ENCODE peak calls at places on chromosomes 2 and 18, in nine cellular contexts. W is AG04450, O is BE2C, N is upper lobe of left lung, I is GM06990, B is psoas muscle, V is transverse colon, E is A549, P is right lobe of liver. L is an unnamed sample.
A peak's percentile ranks its signal among the peaks of the same experiment; 100 is the strongest.

GRCh38 chr2:119536707-119537106 is 7.5 kb upstream of the CFAP221 start:
- DNase-seq in W (no peak), O (no peak), N (no peak), I (no peak), B (no peak), V (no peak), E (no peak), P (no peak), L (no peak)

GRCh38 chr2:127191331-127192219 is 28.5 kb downstream of the CYP27C1 start:
- DNase-seq in W (no peak), O (no peak), N (no peak), I (no peak), B (no peak), V (no peak), E (no peak), P (no peak), L (no peak)

GRCh38 chr2:175312137-175312536 is 130.6 kb upstream of the ATP5MC3 start:
- DNase-seq in W (no peak), O (no peak), N (no peak), I (no peak), B (no peak), V (no peak), E (no peak), P (no peak), L (no peak)

GRCh38 chr2:20391951-20392699 is 41.5 kb upstream of the PUM2 start:
- DNase-seq in W (no peak), O (no peak), N (no peak), I (no peak), B (no peak), V (peak; percentile 33), E (peak; percentile 44), P (peak; percentile 32), L (peak; percentile 68)

GRCh38 chr2:227402959-227403358 is 15.2 kb upstream of the SCYGR1 start:
- DNase-seq in W (no peak), O (no peak), N (no peak), I (no peak), B (no peak), V (no peak), E (peak; percentile 78), P (no peak), L (no peak)

GRCh38 chr18:31102941-31103340 is 720 bp upstream of the DSC2 start:
- DNase-seq in W (no peak), O (no peak), N (no peak), I (no peak), B (no peak), V (no peak), E (no peak), P (no peak), L (no peak)

GRCh38 chr18:49560277-49561126 is 1.4 kb upstream of the LIPG start:
- DNase-seq in W (no peak), O (no peak), N (peak; percentile 79), I (no peak), B (peak; percentile 53), V (peak; percentile 56), E (no peak), P (peak; percentile 44), L (no peak)

GRCh38 chr2:62307469-62308389 is 111.8 kb downstream of the B3GNT2 start:
- DNase-seq in W (no peak), O (no peak), N (no peak), I (no peak), B (no peak), V (peak; percentile 70), E (no peak), P (no peak), L (no peak)

GRCh38 chr18:11251229-11251890 is 102.0 kb upstream of the PIEZO2 start:
- DNase-seq in W (no peak), O (no peak), N (no peak), I (no peak), B (peak; percentile 56), V (no peak), E (no peak), P (no peak), L (no peak)

GRCh38 chr2:24785704-24786321 is 7.4 kb downstream of the PTRHD1 start:
- DNase-seq in W (no peak), O (no peak), N (no peak), I (peak; percentile 18), B (no peak), V (no peak), E (no peak), P (no peak), L (no peak)

GRCh38 chr2:64260817-64261216 is 116.6 kb upstream of the PELI1 start:
- DNase-seq in W (no peak), O (no peak), N (no peak), I (peak; percentile 58), B (no peak), V (peak; percentile 71), E (no peak), P (peak; percentile 65), L (no peak)
- H3K4me3 ChIP-seq in W (no peak overlapping the region), O (no peak overlapping the region), N (no peak overlapping the region), I (no peak overlapping the region), B (no peak overlapping the region), V (no peak overlapping the region), E (no peak overlapping the region), P (no peak overlapping the region), L (no peak overlapping the region)

GRCh38 chr2:144099340-144099739 is 420.6 kb downstream of the ZEB2 start:
- DNase-seq in W (no peak), O (no peak), N (no peak), I (no peak), B (no peak), V (no peak), E (no peak), P (no peak), L (no peak)

GRCh38 chr2:144096531-144096930 is 423.4 kb downstream of the ZEB2 start:
- DNase-seq in W (peak; percentile 52), O (no peak), N (no peak), I (no peak), B (no peak), V (no peak), E (no peak), P (no peak), L (no peak)

GRCh38 chr2:144097440-144098225 is 422.3 kb downstream of the ZEB2 start:
- DNase-seq in W (no peak), O (no peak), N (no peak), I (no peak), B (no peak), V (no peak), E (no peak), P (no peak), L (no peak)

GRCh38 chr2:144091622-144092021 is 428.3 kb downstream of the ZEB2 start:
- DNase-seq in W (no peak), O (no peak), N (no peak), I (no peak), B (no peak), V (no peak), E (no peak), P (no peak), L (no peak)

DNA sequence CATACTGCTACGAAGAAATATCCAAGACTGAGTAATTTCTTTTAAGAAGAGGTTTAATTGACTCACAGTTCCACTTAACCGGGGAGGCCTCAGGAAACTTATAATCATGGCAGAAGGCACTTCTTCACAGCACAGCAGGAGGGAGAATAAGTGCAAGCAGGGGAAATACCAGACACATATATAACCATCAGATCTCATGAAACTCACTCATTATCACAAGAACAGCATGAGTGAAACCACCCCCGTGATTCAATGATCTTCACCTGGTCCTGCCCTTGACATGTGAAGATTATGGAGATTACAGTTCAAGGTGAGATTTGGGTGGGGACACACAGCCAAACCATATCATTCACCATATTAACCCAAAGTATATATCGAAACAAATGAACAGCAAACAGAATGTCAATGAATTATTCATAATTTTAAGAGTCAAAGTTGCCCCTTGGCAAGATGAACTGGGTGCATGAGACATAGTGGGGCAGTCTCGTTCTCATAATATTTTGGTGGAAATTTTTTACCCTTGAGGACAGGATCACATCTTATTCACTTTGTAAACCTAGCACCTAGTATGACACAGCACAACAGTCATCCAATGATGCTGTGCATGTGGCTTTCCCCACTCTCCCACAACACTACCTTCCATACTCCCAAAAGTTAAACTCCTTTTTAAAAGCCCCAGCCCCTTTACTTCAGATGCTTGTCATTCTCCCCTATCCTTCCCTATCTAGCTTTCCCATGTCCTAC is 425.3 kb downstream of the ZEB2 start:
- DNase-seq in W (no peak), O (no peak), N (no peak), I (no peak), B (no peak), V (no peak), E (no peak), P (no peak), L (no peak)
- TF ChIP-seq CTCF in W (no peak), O (no peak), N (no peak), I (no peak), B (no peak), V (no peak), E (no peak), P (no peak), L (no peak)

DNA sequence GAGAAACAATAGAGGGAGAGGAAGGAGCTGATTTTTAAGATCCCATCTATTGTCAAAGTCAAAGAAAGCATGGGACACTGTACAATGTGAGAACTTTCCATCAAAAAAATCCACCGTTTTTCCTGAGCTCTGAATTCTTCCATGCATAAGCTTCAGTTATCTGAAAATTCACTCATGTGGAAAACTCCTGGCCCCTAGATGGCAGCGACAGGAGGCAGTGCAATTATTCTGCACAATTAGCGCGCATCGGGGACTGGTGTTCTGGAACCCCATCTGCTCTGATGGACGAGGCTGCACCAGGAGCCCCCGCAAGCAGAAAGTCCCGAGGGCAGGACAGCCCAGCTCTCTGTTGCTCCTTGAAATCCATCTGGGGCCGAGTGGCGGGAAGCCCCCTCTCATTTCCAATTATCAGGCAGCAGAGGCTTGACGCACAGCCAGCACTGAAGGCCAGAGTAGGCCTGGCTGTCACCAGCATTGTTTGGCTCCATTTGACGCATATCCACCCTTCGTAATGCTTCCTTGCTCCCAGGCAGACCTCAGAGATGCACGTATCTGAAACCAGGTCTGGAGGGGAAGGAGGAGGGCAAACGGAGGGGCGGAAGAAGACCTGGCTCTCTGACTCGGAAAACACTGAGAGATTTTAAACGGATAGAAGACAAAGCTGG is 70.0 kb downstream of the TNS1 start:
- DNase-seq in W (no peak), O (peak; percentile 94), N (no peak), I (no peak), B (peak; percentile 59), V (no peak), E (no peak), P (no peak), L (no peak)
- H3K4me3 ChIP-seq in W (no peak overlapping the region), O (peak overlapping the region; percentile 43), N (no peak overlapping the region), I (no peak overlapping the region), B (peak overlapping the region; percentile 39), V (no peak overlapping the region), E (no peak overlapping the region), P (no peak overlapping the region), L (no peak overlapping the region)

DNA sequence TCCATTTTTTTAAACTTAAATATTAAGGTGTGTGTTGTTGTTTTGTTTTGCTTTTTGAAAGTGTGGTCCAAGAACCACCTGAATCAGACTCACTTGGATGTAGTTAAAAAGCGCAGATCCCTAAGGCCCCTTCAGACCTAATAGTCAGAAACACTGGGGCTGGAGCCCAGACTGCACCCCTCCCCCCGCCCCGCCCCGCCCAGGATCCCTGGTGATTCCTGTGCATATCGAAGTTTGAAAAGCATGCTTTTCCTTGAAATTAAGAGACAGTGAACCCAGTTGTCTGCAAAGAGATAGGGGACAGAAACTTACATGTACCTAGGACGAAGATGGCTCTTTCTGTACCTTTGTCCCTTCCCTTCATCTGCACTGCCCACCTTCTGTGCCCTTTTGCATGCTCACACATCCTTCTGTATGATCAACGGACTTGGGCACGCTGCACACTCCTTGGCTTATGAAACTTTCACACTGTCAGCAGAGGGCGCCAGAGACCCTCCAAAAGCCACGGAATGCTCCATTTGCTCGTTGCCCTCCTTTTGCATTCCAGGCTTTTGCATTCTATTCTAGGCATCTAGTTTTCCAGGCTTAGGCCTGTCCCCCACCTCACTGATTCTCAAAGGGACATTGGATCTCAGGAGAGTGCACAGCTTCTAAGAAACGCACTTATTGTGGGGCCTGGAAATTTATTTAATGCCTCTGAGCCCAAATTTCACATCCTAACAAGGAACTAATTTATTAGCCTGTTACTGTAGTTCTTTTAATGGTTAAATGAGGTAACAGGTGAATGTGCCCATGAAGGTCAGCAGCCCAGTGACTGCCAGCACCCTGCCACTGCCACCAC is 32.8 kb upstream of the SLC14A1 start:
- DNase-seq in W (peak; percentile 60), O (peak; percentile 47), N (no peak), I (no peak), B (peak; percentile 78), V (peak; percentile 79), E (peak; percentile 69), P (peak; percentile 69), L (peak; percentile 75)
- TF ChIP-seq CTCF in W (peak; percentile 84), O (peak; percentile 68), N (peak; percentile 64), I (peak; percentile 80), B (peak; percentile 83), V (peak; percentile 66), E (peak; percentile 79), P (peak; percentile 81), L (peak; percentile 92)